ENCODE peak calls at places on chromosome 1, in six cellular contexts. V is stimulated activated CD8-positive, alpha-beta memory T cell treated with anti-CD3 and anti-CD28 coated beads, Interleukin-15, amount 100 ng/mL, for 1 hour; S is activated CD4-positive, CD25-positive, alpha-beta regulatory T cell treated with anti-CD3 and anti-CD28 coated beads, Interleukin-2, amount 50 U/mL, for 72 hours; B is coronary artery; I is HCT116; F is fibroblast of pulmonary artery. Y is an unnamed sample.

GRCh38 chr1:143584508-143584907 is 387.3 kb downstream of the FAM72C start:
- DNase-seq in B (no peak), I (no peak), V (no peak), F (no peak), S (no peak), Y (no peak)

GRCh38 chr1:186456731-186457255 is 4.1 kb downstream of the PDC start:
- DNase-seq in V (no peak), B (no peak), S (no peak), F (no peak), I (no peak), Y (no peak)

GRCh38 chr1:22773981-22774471 is 63.4 kb downstream of the EPHB2 start:
- DNase-seq in F (peak; percentile 85), V (no peak), S (no peak), I (no peak), B (peak; percentile 79), Y (no peak)

GRCh38 chr1:222754386-222755139 is 17.6 kb downstream of the FAM177B start:
- DNase-seq in I (no peak), V (no peak), F (peak; percentile 94), B (no peak), S (no peak), Y (no peak)

GRCh38 chr1:56028879-56029278 is 550.5 kb downstream of the PLPP3 start:
- DNase-seq in I (no peak), B (no peak), S (no peak), F (no peak), V (no peak), Y (no peak)

GRCh38 chr1:62716397-62716796 is 28.2 kb upstream of the DOCK7 start:
- DNase-seq in S (no peak), I (no peak), F (peak; percentile 10), V (no peak), B (no peak), Y (no peak)

GRCh38 chr1:61518670-61519400 is 206.1 kb downstream of the TM2D1 start:
- DNase-seq in B (no peak), F (no peak), S (no peak), I (no peak), V (no peak), Y (no peak)

GRCh38 chr1:54937469-54937868 is 43.0 kb upstream of the TMEM61 start:
- DNase-seq in B (no peak), F (no peak), V (no peak), S (no peak), I (no peak), Y (no peak)

GRCh38 chr1:27001570-27002360 is 8.3 kb downstream of the TRNP1 start:
- DNase-seq in V (no peak), B (no peak), F (no peak), S (no peak), I (no peak), Y (no peak)

GRCh38 chr1:2230781-2231666 is 2.9 kb downstream of the SKI start:
- DNase-seq in V (no peak), F (no peak), B (peak; percentile 82), I (no peak), S (peak; percentile 47), Y (no peak)

GRCh38 chr1:206685749-206686485 is 1.2 kb downstream of the MAPKAPK2 start:
- DNase-seq in F (peak; percentile 75), B (peak; percentile 89), I (peak; percentile 24), V (no peak), S (no peak), Y (no peak)

GRCh38 chr1:59696421-59697115 is 118.2 kb upstream of the HOOK1 start:
- DNase-seq in V (no peak), S (no peak), F (no peak), B (no peak), I (no peak), Y (no peak)

GRCh38 chr1:207205613-207206009 is 101.6 kb downstream of the C4BPA start:
- DNase-seq in B (no peak), I (no peak), S (no peak), F (no peak), V (no peak), Y (no peak)

GRCh38 chr1:172948457-172948856 is 102.3 kb downstream of the TNFSF18 start:
- DNase-seq in F (peak; percentile 61), V (no peak), S (no peak), B (no peak), I (no peak), Y (no peak)

GRCh38 chr1:181175356-181175755 is 86.9 kb downstream of the IER5 start:
- DNase-seq in B (no peak), F (no peak), I (no peak), V (no peak), S (no peak), Y (no peak)

GRCh38 chr1:183932412-183932811 is 105.1 kb downstream of the COLGALT2 start:
- DNase-seq in B (peak; percentile 77), V (no peak), S (no peak), F (peak; percentile 89), I (no peak), Y (no peak)

GRCh38 chr1:65224681-65225091 is 76.7 kb downstream of the AK4 start:
- DNase-seq in B (no peak), V (no peak), S (no peak), F (no peak), I (no peak), Y (peak; percentile 21)

Y was measured in esophagus muscularis mucosa.